ENCODE peak calls at places on chromosomes 13 and 19, in six cellular contexts. One of them, this sample, is unnamed.

GRCh38 chr13:59747529-59747928 is 416.2 kb downstream of the DIAPH3 start:
- DNase-seq in ecto neural progenitor cell: no peak
- DNase-seq in hippocampal formation: no peak
- DNase-seq in stimulated activated CD8-positive, alpha-beta memory T cell treated with anti-CD3 and anti-CD28 coated beads, Interleukin-2, amount 100 ng/mL, for 1 hour: no peak
- DNase-seq in pancreas: no peak
- DNase-seq in COR-L47: no peak
- DNase-seq in this sample: no peak

GRCh38 chr19:42235181-42235580 is 7.2 kb downstream of the GSK3A start:
- DNase-seq in ecto neural progenitor cell: no peak
- DNase-seq in hippocampal formation: no peak
- DNase-seq in stimulated activated CD8-positive, alpha-beta memory T cell treated with anti-CD3 and anti-CD28 coated beads, Interleukin-2, amount 100 ng/mL, for 1 hour: no peak
- DNase-seq in pancreas: no peak
- DNase-seq in COR-L47: no peak
- DNase-seq in this sample: no peak

GRCh38 chr13:63448654-63449053 is 2033.0 kb upstream of the PCDH20 start:
- DNase-seq in ecto neural progenitor cell: no peak
- DNase-seq in hippocampal formation: no peak
- DNase-seq in stimulated activated CD8-positive, alpha-beta memory T cell treated with anti-CD3 and anti-CD28 coated beads, Interleukin-2, amount 100 ng/mL, for 1 hour: no peak
- DNase-seq in pancreas: no peak
- DNase-seq in COR-L47: no peak
- DNase-seq in this sample: no peak

GRCh38 chr19:945401-946252 is 19.8 kb downstream of the ARID3A start:
- DNase-seq in ecto neural progenitor cell: no peak
- DNase-seq in hippocampal formation: no peak
- DNase-seq in stimulated activated CD8-positive, alpha-beta memory T cell treated with anti-CD3 and anti-CD28 coated beads, Interleukin-2, amount 100 ng/mL, for 1 hour: no peak
- DNase-seq in pancreas: peak
- DNase-seq in COR-L47: no peak
- DNase-seq in this sample: no peak

GRCh38 chr19:46431824-46432223 is 3.1 kb upstream of the PNMA8C start:
- DNase-seq in ecto neural progenitor cell: no peak
- DNase-seq in hippocampal formation: no peak
- DNase-seq in stimulated activated CD8-positive, alpha-beta memory T cell treated with anti-CD3 and anti-CD28 coated beads, Interleukin-2, amount 100 ng/mL, for 1 hour: no peak
- DNase-seq in pancreas: peak
- DNase-seq in COR-L47: no peak
- DNase-seq in this sample: no peak

GRCh38 chr19:703651-704446 is 4.9 kb upstream of the PALM start:
- DNase-seq in ecto neural progenitor cell: peak
- DNase-seq in hippocampal formation: peak
- DNase-seq in stimulated activated CD8-positive, alpha-beta memory T cell treated with anti-CD3 and anti-CD28 coated beads, Interleukin-2, amount 100 ng/mL, for 1 hour: peak
- DNase-seq in pancreas: no peak
- DNase-seq in COR-L47: no peak
- DNase-seq in this sample: no peak

GRCh38 chr13:65054277-65054676 is 2175.9 kb downstream of the PCDH9 start:
- DNase-seq in ecto neural progenitor cell: no peak
- DNase-seq in hippocampal formation: no peak
- DNase-seq in stimulated activated CD8-positive, alpha-beta memory T cell treated with anti-CD3 and anti-CD28 coated beads, Interleukin-2, amount 100 ng/mL, for 1 hour: no peak
- DNase-seq in pancreas: no peak
- DNase-seq in COR-L47: no peak
- DNase-seq in this sample: no peak

GRCh38 chr13:68128297-68128915 is 898.3 kb upstream of the PCDH9 start:
- DNase-seq in ecto neural progenitor cell: no peak
- DNase-seq in hippocampal formation: no peak
- DNase-seq in stimulated activated CD8-positive, alpha-beta memory T cell treated with anti-CD3 and anti-CD28 coated beads, Interleukin-2, amount 100 ng/mL, for 1 hour: no peak
- DNase-seq in pancreas: no peak
- DNase-seq in COR-L47: no peak
- DNase-seq in this sample: no peak

GRCh38 chr13:50156140-50156539 is 140.9 kb downstream of the KCNRG start:
- DNase-seq in ecto neural progenitor cell: no peak
- DNase-seq in hippocampal formation: no peak
- DNase-seq in stimulated activated CD8-positive, alpha-beta memory T cell treated with anti-CD3 and anti-CD28 coated beads, Interleukin-2, amount 100 ng/mL, for 1 hour: no peak
- DNase-seq in pancreas: no peak
- DNase-seq in COR-L47: no peak
- DNase-seq in this sample: no peak

GRCh38 chr13:32284927-32285632 is 30.1 kb downstream of the ZAR1L start:
- DNase-seq in ecto neural progenitor cell: no peak
- DNase-seq in hippocampal formation: no peak
- DNase-seq in stimulated activated CD8-positive, alpha-beta memory T cell treated with anti-CD3 and anti-CD28 coated beads, Interleukin-2, amount 100 ng/mL, for 1 hour: no peak
- DNase-seq in pancreas: no peak
- DNase-seq in COR-L47: no peak
- DNase-seq in this sample: no peak

GRCh38 chr13:108225440-108225839 is 7.2 kb downstream of the ABHD13 start:
- DNase-seq in ecto neural progenitor cell: no peak
- DNase-seq in hippocampal formation: no peak
- DNase-seq in stimulated activated CD8-positive, alpha-beta memory T cell treated with anti-CD3 and anti-CD28 coated beads, Interleukin-2, amount 100 ng/mL, for 1 hour: no peak
- DNase-seq in pancreas: no peak
- DNase-seq in COR-L47: no peak
- DNase-seq in this sample: no peak

GRCh38 chr19:47541507-47541906 is 26.6 kb upstream of the NAPA start:
- DNase-seq in ecto neural progenitor cell: no peak
- DNase-seq in hippocampal formation: no peak
- DNase-seq in stimulated activated CD8-positive, alpha-beta memory T cell treated with anti-CD3 and anti-CD28 coated beads, Interleukin-2, amount 100 ng/mL, for 1 hour: no peak
- DNase-seq in pancreas: no peak
- DNase-seq in COR-L47: no peak
- DNase-seq in this sample: no peak

GRCh38 chr13:23979361-23980159 is 82.3 kb upstream of the C1QTNF9B start:
- DNase-seq in ecto neural progenitor cell: peak
- DNase-seq in hippocampal formation: peak
- DNase-seq in stimulated activated CD8-positive, alpha-beta memory T cell treated with anti-CD3 and anti-CD28 coated beads, Interleukin-2, amount 100 ng/mL, for 1 hour: no peak
- DNase-seq in pancreas: peak
- DNase-seq in COR-L47: peak
- DNase-seq in this sample: no peak

GRCh38 chr13:32229443-32229842 is 85.7 kb downstream of the ZAR1L start:
- DNase-seq in ecto neural progenitor cell: no peak
- DNase-seq in hippocampal formation: no peak
- DNase-seq in stimulated activated CD8-positive, alpha-beta memory T cell treated with anti-CD3 and anti-CD28 coated beads, Interleukin-2, amount 100 ng/mL, for 1 hour: no peak
- DNase-seq in pancreas: no peak
- DNase-seq in COR-L47: peak
- DNase-seq in this sample: no peak